ENCODE peak calls at places on chromosome 4, in nine cellular contexts. L is stimulated activated CD8-positive, alpha-beta memory T cell treated with anti-CD3 and anti-CD28 coated beads, Interleukin-4, amount 100 ng/mL, for 1 hour; Y is T1000; N is GM13976; F is GM12891; H is nephron progenitor cell; O is GM10248; U is T-helper 1 cell; A is COR-L47. T is an unnamed sample.

GRCh38 chr4:71827811-71828210 is 43.9 kb upstream of the GC start:
- DNase-seq in Y (no peak), F (no peak), O (no peak), N (no peak), H (no peak), U (no peak), L (no peak), A (no peak), T (no peak)

GRCh38 chr4:12576409-12576808 is 907.7 kb downstream of the RAB28 start:
- DNase-seq in N (no peak), U (no peak), A (no peak), Y (no peak), L (no peak), O (no peak), F (no peak), H (no peak), T (no peak)

GRCh38 chr4:14054391-14054790 is 426.9 kb upstream of the BOD1L1 start:
- DNase-seq in H (no peak), F (no peak), O (no peak), L (no peak), A (no peak), N (no peak), U (no peak), Y (no peak), T (no peak)

GRCh38 chr4:147560632-147561031 is 56.6 kb upstream of the TMEM184C start:
- DNase-seq in O (no peak), N (no peak), F (no peak), H (no peak), U (no peak), A (no peak), L (no peak), Y (no peak), T (no peak)

GRCh38 chr4:142434519-142435224 is 411.4 kb downstream of the INPP4B start:
- DNase-seq in O (no peak), L (no peak), U (no peak), A (no peak), Y (no peak), H (no peak), F (no peak), N (no peak), T (no peak)

GRCh38 chr4:151407466-151408379 is 1.3 kb upstream of the FHIP1A start:
- DNase-seq in O (peak), N (peak), H (peak), U (no peak), A (no peak), Y (no peak), F (peak), L (no peak), T (peak)

GRCh38 chr4:152572417-152573086 is 36.7 kb upstream of the FBXW7 start:
- DNase-seq in O (no peak), A (no peak), Y (no peak), H (no peak), F (no peak), L (no peak), N (no peak), U (no peak), T (no peak)

GRCh38 chr4:72817012-72817411 is 248.0 kb upstream of the ADAMTS3 start:
- DNase-seq in N (no peak), A (no peak), O (no peak), H (no peak), U (no peak), Y (no peak), L (no peak), F (no peak), T (no peak)